ENCODE peak calls at places on chromosomes 6 and 20, in six cellular contexts. E is uterus; N is lower leg skin; B is IMR-90; U is CD8-positive, alpha-beta T cell; A is cardiac muscle cell. T is an unnamed sample.

GRCh38 chr6:34227656-34228421 is 8.8 kb upstream of the HMGA1 start:
- DNase-seq in E (no peak), N (no peak), B (no peak), U (no peak), A (no peak), T (no peak)

GRCh38 chr6:112298021-112298745 is 43.8 kb upstream of the LAMA4 start:
- DNase-seq in E (peak; percentile 27), N (no peak), B (peak; percentile 97), U (no peak), A (no peak), T (no peak)

GRCh38 chr6:167275001-167275400 is 16.1 kb upstream of the UNC93A start:
- DNase-seq in E (no peak), N (no peak), B (no peak), U (no peak), A (no peak), T (no peak)

GRCh38 chr20:37204056-37204455 is 24.7 kb upstream of the MROH8 start:
- DNase-seq in E (no peak), N (no peak), B (no peak), U (no peak), A (no peak), T (no peak)

GRCh38 chr6:81572020-81572419 is 180.5 kb downstream of the TENT5A start:
- DNase-seq in E (no peak), N (no peak), B (peak; percentile 45), U (no peak), A (no peak), T (no peak)

GRCh38 chr6:30112402-30113376 is at the start of gene TRIM31:
- DNase-seq in E (no peak), N (no peak), B (no peak), U (no peak), A (no peak), T (no peak)

GRCh38 chr20:61888101-61888865 is 177.4 kb downstream of the TAF4 start:
- DNase-seq in E (no peak), N (no peak), B (no peak), U (no peak), A (no peak), T (no peak)

GRCh38 chr6:147170269-147170668 is 33.9 kb upstream of the STXBP5 start:
- DNase-seq in E (no peak), N (no peak), B (peak; percentile 95), U (no peak), A (no peak), T (no peak)

GRCh38 chr6:142301421-142302391 is at the start of gene ADGRG6:
- DNase-seq in E (no peak), N (peak; percentile 43), B (peak; percentile 28), U (no peak), A (peak; percentile 71), T (peak; percentile 64)

GRCh38 chr20:62364911-62365736 is 2.0 kb downstream of the LAMA5 start:
- DNase-seq in E (no peak), N (no peak), B (no peak), U (no peak), A (no peak), T (no peak)

GRCh38 chr6:18473765-18474164 is 86.6 kb downstream of the RNF144B start:
- DNase-seq in E (no peak), N (no peak), B (no peak), U (no peak), A (no peak), T (no peak)

GRCh38 chr20:34876161-34877001 is at the start of gene ACSS2:
- DNase-seq in E (peak; percentile 98), N (peak; percentile 99), B (peak; percentile 97), U (peak; percentile 85), A (peak; percentile 99), T (peak; percentile 98)

GRCh38 chr20:39291301-39291700 is 329.2 kb downstream of the DHX35 start:
- DNase-seq in E (peak; percentile 34), N (peak; percentile 34), B (no peak), U (no peak), A (no peak), T (no peak)

GRCh38 chr20:39292193-39292736 is 330.1 kb downstream of the DHX35 start:
- DNase-seq in E (no peak), N (no peak), B (no peak), U (no peak), A (no peak), T (no peak)

GRCh38 chr20:39290575-39290974 is 328.4 kb downstream of the DHX35 start:
- DNase-seq in E (no peak), N (no peak), B (no peak), U (no peak), A (no peak), T (no peak)

GRCh38 chr20:39289831-39290230 is 327.7 kb downstream of the DHX35 start:
- DNase-seq in E (no peak), N (no peak), B (no peak), U (no peak), A (no peak), T (no peak)

DNA sequence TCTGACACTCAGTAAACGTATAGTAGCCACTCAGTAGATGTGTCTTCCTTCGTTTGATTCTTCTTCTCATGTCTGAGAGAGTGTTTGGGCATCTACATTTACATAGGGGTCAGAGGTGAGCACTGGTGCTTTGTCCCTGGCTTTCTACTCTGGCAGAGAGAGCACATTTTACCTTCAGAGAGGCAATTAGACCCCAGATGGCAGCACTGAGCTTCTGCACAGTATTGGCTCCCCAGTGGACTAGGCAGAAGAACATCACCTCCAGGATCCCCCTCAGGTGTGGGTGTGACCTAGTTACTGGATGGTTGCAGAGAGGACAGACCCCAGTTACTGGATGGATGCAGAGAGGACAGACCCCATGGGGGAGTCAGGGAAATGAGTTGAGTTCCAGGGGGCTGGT is 327.2 kb downstream of the DHX35 start:
- DNase-seq in E (no peak), N (no peak), B (no peak), U (no peak), A (peak; percentile 9), T (no peak)
- TF ChIP-seq CTCF in E (no peak), N (no peak), B (no peak), U (no peak), A (no peak), T (peak; percentile 44)

GRCh38 chr6:16181429-16182359 is 52.8 kb downstream of the MYLIP start:
- DNase-seq in E (peak; percentile 51), N (no peak), B (no peak), U (no peak), A (no peak), T (no peak)

GRCh38 chr6:16184554-16184953 is 53.8 kb upstream of the GMPR start:
- DNase-seq in E (no peak), N (no peak), B (no peak), U (no peak), A (no peak), T (no peak)

GRCh38 chr6:16187185-16187584 is 51.2 kb upstream of the GMPR start:
- DNase-seq in E (no peak), N (no peak), B (no peak), U (no peak), A (no peak), T (no peak)

GRCh38 chr6:16182428-16182827 is 53.5 kb downstream of the MYLIP start:
- DNase-seq in E (no peak), N (no peak), B (no peak), U (no peak), A (no peak), T (no peak)

GRCh38 chr6:16184129-16184528 is 54.3 kb upstream of the GMPR start:
- DNase-seq in E (no peak), N (no peak), B (peak; percentile 7), U (no peak), A (peak; percentile 27), T (no peak)
- TF ChIP-seq CTCF in E (no peak), N (no peak), B (peak; percentile 28), U (no peak), A (peak; percentile 43), T (no peak)

DNA sequence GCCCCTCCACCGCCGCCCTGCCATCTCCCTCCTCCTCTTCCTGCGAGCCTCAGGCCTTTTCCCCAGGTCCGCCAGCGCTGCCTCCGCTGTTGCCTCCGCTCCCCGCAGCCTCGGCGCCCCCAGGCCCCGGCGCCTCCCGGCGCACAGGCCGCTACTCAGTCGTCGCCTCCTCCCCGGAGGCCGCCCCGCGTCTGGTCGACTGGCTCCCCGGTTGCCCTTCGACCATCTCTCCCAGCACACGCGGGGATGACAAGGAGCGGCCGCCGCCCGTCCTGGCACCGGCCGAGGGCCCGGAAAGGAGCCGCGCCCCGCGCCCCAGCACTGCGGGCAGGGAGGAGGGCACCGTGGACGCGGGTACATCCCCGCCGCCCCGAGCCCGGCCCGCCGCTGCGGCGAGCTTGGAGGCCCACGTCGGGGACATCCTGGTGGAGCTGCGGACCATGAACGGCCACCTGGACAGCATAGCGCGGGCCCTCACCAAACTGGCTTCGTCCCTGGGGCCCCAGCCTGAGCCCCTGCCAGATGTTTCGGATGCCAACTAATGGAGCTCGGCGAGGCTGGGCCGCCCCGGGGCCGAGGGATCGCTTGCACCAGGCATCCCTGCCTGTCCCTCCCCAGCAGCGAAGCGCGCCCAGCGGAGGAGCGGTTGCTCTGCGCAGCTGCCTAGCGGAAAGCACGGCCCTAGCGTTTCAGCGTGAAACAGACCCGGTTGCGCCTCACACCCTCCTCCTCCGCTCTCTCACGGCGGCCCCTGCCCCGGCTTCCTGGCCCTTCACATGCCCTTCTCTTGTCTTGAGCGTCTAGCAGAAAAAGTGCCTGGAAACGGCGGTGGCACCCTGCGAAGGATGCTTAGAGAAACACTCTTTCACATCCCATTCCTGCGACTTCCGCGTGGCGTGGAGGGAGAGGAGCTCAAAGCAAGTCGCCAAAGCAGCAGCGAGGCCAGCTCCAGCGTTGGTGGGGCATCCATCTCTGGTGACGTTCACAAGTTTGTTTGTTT is 285.7 kb upstream of the SUPT3H start:
- DNase-seq in E (no peak), N (no peak), B (no peak), U (no peak), A (peak; percentile 41), T (peak; percentile 17)
- TF ChIP-seq CTCF in E (no peak), N (no peak), B (no peak), U (no peak), A (no peak), T (peak; percentile 20)

GRCh38 chr6:145042559-145042958 is 692.8 kb downstream of the EPM2A start:
- DNase-seq in E (no peak), N (no peak), B (no peak), U (no peak), A (no peak), T (no peak)
- TF ChIP-seq CTCF in E (no peak), N (no peak), B (no peak), U (no peak), A (peak; percentile 3), T (no peak)

DNA sequence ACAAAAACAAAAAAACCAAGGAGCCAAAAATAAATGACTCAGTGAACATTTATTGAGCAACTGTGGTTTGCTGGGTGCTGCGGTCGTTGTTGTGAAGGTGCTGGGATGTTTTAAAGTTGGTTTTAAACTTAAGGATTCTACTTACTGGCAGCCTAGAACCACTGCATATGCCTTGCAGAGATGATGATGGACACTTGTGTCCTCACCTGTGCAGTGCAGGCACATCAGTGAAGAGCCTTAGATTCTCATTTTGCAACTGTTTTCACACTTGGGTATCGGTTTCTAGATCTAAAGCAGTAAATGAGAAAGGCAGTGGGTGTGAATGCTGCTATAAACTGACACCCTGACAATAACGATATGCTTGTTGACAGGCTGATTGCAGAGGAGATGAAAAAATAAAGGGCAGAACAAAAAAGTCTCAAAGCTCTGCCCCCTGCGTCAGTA is 68.8 kb downstream of the UTRN start:
- DNase-seq in E (no peak), N (no peak), B (no peak), U (no peak), A (no peak), T (no peak)
- TF ChIP-seq CTCF in E (no peak), N (no peak), B (no peak), U (no peak), A (no peak), T (no peak)

GRCh38 chr6:152723398-152723797 is 25.7 kb downstream of the MYCT1 start:
- DNase-seq in E (no peak), N (no peak), B (peak; percentile 85), U (no peak), A (no peak), T (no peak)
- TF ChIP-seq CTCF in E (no peak), N (no peak), B (no peak), U (no peak), A (no peak), T (no peak)

T was measured in progenitor cell of endocrine pancreas.